ENCODE peak calls at places on chromosomes 13 and 19, in ten cellular contexts. One of them, this sample, is unnamed. For H3K27me3, the result is how much of the 10 kb centered on the place peaks cover.

GRCh38 chr13:65461590-65461989 is 1768.5 kb downstream of the PCDH9 start:
- DNase-seq in vagina: no peak
- DNase-seq in CD8-positive, alpha-beta T cell: no peak
- DNase-seq in mesenchymal stem cell: peak
- DNase-seq in ascending aorta: no peak
- DNase-seq in upper lobe of right lung: no peak
- DNase-seq in right atrium auricular region: no peak
- DNase-seq in HAP-1: no peak
- DNase-seq in heart right ventricle: no peak
- DNase-seq in mammary epithelial cell: no peak
- DNase-seq in this sample: no peak

GRCh38 chr13:25963681-25964080 is 88.1 kb downstream of the SHISA2 start:
- DNase-seq in vagina: no peak
- DNase-seq in CD8-positive, alpha-beta T cell: no peak
- DNase-seq in mesenchymal stem cell: peak
- DNase-seq in ascending aorta: no peak
- DNase-seq in upper lobe of right lung: no peak
- DNase-seq in right atrium auricular region: no peak
- DNase-seq in HAP-1: peak
- DNase-seq in heart right ventricle: no peak
- DNase-seq in mammary epithelial cell: peak
- DNase-seq in this sample: no peak

GRCh38 chr13:73000027-73000674 is 58.7 kb upstream of the KLF5 start:
- DNase-seq in vagina: no peak
- DNase-seq in CD8-positive, alpha-beta T cell: no peak
- DNase-seq in mesenchymal stem cell: peak
- DNase-seq in ascending aorta: no peak
- DNase-seq in upper lobe of right lung: no peak
- DNase-seq in right atrium auricular region: no peak
- DNase-seq in HAP-1: peak
- DNase-seq in heart right ventricle: no peak
- DNase-seq in mammary epithelial cell: peak
- DNase-seq in this sample: no peak

GRCh38 chr13:50209646-50210045 is 194.4 kb downstream of the KCNRG start:
- DNase-seq in vagina: no peak
- DNase-seq in CD8-positive, alpha-beta T cell: no peak
- DNase-seq in mesenchymal stem cell: peak
- DNase-seq in ascending aorta: no peak
- DNase-seq in upper lobe of right lung: no peak
- DNase-seq in right atrium auricular region: no peak
- DNase-seq in HAP-1: no peak
- DNase-seq in heart right ventricle: no peak
- DNase-seq in mammary epithelial cell: no peak
- DNase-seq in this sample: no peak

GRCh38 chr19:18543814-18544475 is 572 bp upstream of the FKBP8 start:
- DNase-seq in vagina: no peak
- DNase-seq in CD8-positive, alpha-beta T cell: peak
- DNase-seq in mesenchymal stem cell: peak
- DNase-seq in ascending aorta: peak
- DNase-seq in upper lobe of right lung: peak
- DNase-seq in right atrium auricular region: peak
- DNase-seq in HAP-1: peak
- DNase-seq in heart right ventricle: peak
- DNase-seq in mammary epithelial cell: peak
- DNase-seq in this sample: peak

GRCh38 chr13:100409132-100409531 is 179.5 kb downstream of the GGACT start:
- DNase-seq in vagina: no peak
- DNase-seq in CD8-positive, alpha-beta T cell: no peak
- DNase-seq in mesenchymal stem cell: peak
- DNase-seq in ascending aorta: no peak
- DNase-seq in upper lobe of right lung: no peak
- DNase-seq in right atrium auricular region: no peak
- DNase-seq in HAP-1: no peak
- DNase-seq in heart right ventricle: no peak
- DNase-seq in mammary epithelial cell: peak
- DNase-seq in this sample: no peak

GRCh38 chr19:48250290-48251025 is 5.3 kb downstream of the CARD8 start:
- DNase-seq in vagina: no peak
- DNase-seq in CD8-positive, alpha-beta T cell: no peak
- DNase-seq in mesenchymal stem cell: no peak
- DNase-seq in ascending aorta: no peak
- DNase-seq in upper lobe of right lung: no peak
- DNase-seq in right atrium auricular region: no peak
- DNase-seq in HAP-1: no peak
- DNase-seq in heart right ventricle: no peak
- DNase-seq in mammary epithelial cell: no peak
- DNase-seq in this sample: no peak

GRCh38 chr13:44726214-44726613 is 150.1 kb upstream of the TSC22D1 start:
- DNase-seq in vagina: no peak
- DNase-seq in CD8-positive, alpha-beta T cell: no peak
- DNase-seq in mesenchymal stem cell: peak
- DNase-seq in ascending aorta: no peak
- DNase-seq in upper lobe of right lung: no peak
- DNase-seq in right atrium auricular region: no peak
- DNase-seq in HAP-1: no peak
- DNase-seq in heart right ventricle: no peak
- DNase-seq in mammary epithelial cell: peak
- DNase-seq in this sample: no peak

GRCh38 chr13:111005364-111005763 is 90.5 kb upstream of the ANKRD10 start:
- DNase-seq in vagina: no peak
- DNase-seq in CD8-positive, alpha-beta T cell: no peak
- DNase-seq in mesenchymal stem cell: peak
- DNase-seq in ascending aorta: no peak
- DNase-seq in upper lobe of right lung: no peak
- DNase-seq in right atrium auricular region: no peak
- DNase-seq in HAP-1: no peak
- DNase-seq in heart right ventricle: no peak
- DNase-seq in mammary epithelial cell: no peak
- DNase-seq in this sample: no peak

GRCh38 chr19:1782501-1782900 is 29.2 kb downstream of the ONECUT3 start:
- DNase-seq in vagina: no peak
- DNase-seq in CD8-positive, alpha-beta T cell: no peak
- DNase-seq in mesenchymal stem cell: no peak
- DNase-seq in ascending aorta: no peak
- DNase-seq in upper lobe of right lung: no peak
- DNase-seq in right atrium auricular region: no peak
- DNase-seq in HAP-1: no peak
- DNase-seq in heart right ventricle: no peak
- DNase-seq in mammary epithelial cell: no peak
- DNase-seq in this sample: no peak
- H3K27me3 ChIP-seq in vagina: under half
- H3K27me3 ChIP-seq in CD8-positive, alpha-beta T cell: under half
- H3K27me3 ChIP-seq in mesenchymal stem cell: half or more
- H3K27me3 ChIP-seq in ascending aorta: under half
- H3K27me3 ChIP-seq in upper lobe of right lung: half or more
- H3K27me3 ChIP-seq in right atrium auricular region: under half
- H3K27me3 ChIP-seq in HAP-1: under half
- H3K27me3 ChIP-seq in heart right ventricle: under half
- H3K27me3 ChIP-seq in mammary epithelial cell: under half
- H3K27me3 ChIP-seq in this sample: half or more

DNA sequence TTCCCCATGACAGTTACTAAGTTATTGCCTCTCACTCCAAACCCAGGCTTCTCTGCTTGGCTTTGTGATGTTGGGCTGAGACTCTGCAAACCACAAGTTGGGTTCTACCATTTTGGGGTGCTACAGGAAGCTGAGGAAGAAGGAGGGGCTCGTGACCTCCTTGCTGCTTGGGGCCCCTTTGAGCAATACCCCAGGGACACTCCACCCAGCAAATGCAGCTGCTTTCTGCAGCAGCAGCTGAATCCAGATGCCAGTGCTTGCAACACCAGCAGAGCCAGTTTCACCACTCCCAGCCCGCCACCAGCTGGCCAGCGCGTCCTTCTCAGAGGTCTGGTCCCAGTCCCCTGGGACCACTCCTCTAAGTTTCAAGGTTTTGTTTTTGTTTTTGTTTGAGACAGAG is 22.0 kb upstream of the UBAC2 start:
- DNase-seq in vagina: peak
- DNase-seq in CD8-positive, alpha-beta T cell: no peak
- DNase-seq in mesenchymal stem cell: peak
- DNase-seq in ascending aorta: no peak
- DNase-seq in upper lobe of right lung: no peak
- DNase-seq in right atrium auricular region: no peak
- DNase-seq in HAP-1: no peak
- DNase-seq in heart right ventricle: no peak
- DNase-seq in mammary epithelial cell: no peak
- DNase-seq in this sample: no peak
- H3K4me3 ChIP-seq in vagina: no peak
- H3K4me3 ChIP-seq in CD8-positive, alpha-beta T cell: peak
- H3K4me3 ChIP-seq in mesenchymal stem cell: no peak
- H3K4me3 ChIP-seq in ascending aorta: no peak
- H3K4me3 ChIP-seq in upper lobe of right lung: no peak
- H3K4me3 ChIP-seq in right atrium auricular region: no peak
- H3K4me3 ChIP-seq in HAP-1: no peak
- H3K4me3 ChIP-seq in heart right ventricle: no peak
- H3K4me3 ChIP-seq in mammary epithelial cell: no peak
- H3K4me3 ChIP-seq in this sample: no peak

GRCh38 chr19:46492841-46493235 is 2.8 kb downstream of the PNMA8B start:
- DNase-seq in vagina: no peak
- DNase-seq in CD8-positive, alpha-beta T cell: no peak
- DNase-seq in mesenchymal stem cell: no peak
- DNase-seq in ascending aorta: no peak
- DNase-seq in upper lobe of right lung: no peak
- DNase-seq in right atrium auricular region: no peak
- DNase-seq in HAP-1: no peak
- DNase-seq in heart right ventricle: no peak
- DNase-seq in mammary epithelial cell: no peak
- DNase-seq in this sample: no peak

GRCh38 chr19:46495789-46496099 is at the start of gene PNMA8B:
- DNase-seq in vagina: no peak
- DNase-seq in CD8-positive, alpha-beta T cell: no peak
- DNase-seq in mesenchymal stem cell: peak
- DNase-seq in ascending aorta: no peak
- DNase-seq in upper lobe of right lung: peak
- DNase-seq in right atrium auricular region: no peak
- DNase-seq in HAP-1: no peak
- DNase-seq in heart right ventricle: peak
- DNase-seq in mammary epithelial cell: peak
- DNase-seq in this sample: peak

GRCh38 chr19:46494115-46494935 is 1.3 kb downstream of the PNMA8B start:
- DNase-seq in vagina: no peak
- DNase-seq in CD8-positive, alpha-beta T cell: no peak
- DNase-seq in mesenchymal stem cell: no peak
- DNase-seq in ascending aorta: no peak
- DNase-seq in upper lobe of right lung: no peak
- DNase-seq in right atrium auricular region: no peak
- DNase-seq in HAP-1: no peak
- DNase-seq in heart right ventricle: no peak
- DNase-seq in mammary epithelial cell: no peak
- DNase-seq in this sample: no peak

GRCh38 chr19:46493236-46494114 is 2.2 kb downstream of the PNMA8B start:
- DNase-seq in vagina: no peak
- DNase-seq in CD8-positive, alpha-beta T cell: no peak
- DNase-seq in mesenchymal stem cell: no peak
- DNase-seq in ascending aorta: no peak
- DNase-seq in upper lobe of right lung: peak
- DNase-seq in right atrium auricular region: no peak
- DNase-seq in HAP-1: no peak
- DNase-seq in heart right ventricle: no peak
- DNase-seq in mammary epithelial cell: no peak
- DNase-seq in this sample: peak

GRCh38 chr19:46494936-46495788 is 505 bp downstream of the PNMA8B start:
- DNase-seq in vagina: no peak
- DNase-seq in CD8-positive, alpha-beta T cell: no peak
- DNase-seq in mesenchymal stem cell: no peak
- DNase-seq in ascending aorta: no peak
- DNase-seq in upper lobe of right lung: no peak
- DNase-seq in right atrium auricular region: no peak
- DNase-seq in HAP-1: no peak
- DNase-seq in heart right ventricle: no peak
- DNase-seq in mammary epithelial cell: no peak
- DNase-seq in this sample: no peak
- H3K27me3 ChIP-seq in vagina: under half
- H3K27me3 ChIP-seq in CD8-positive, alpha-beta T cell: under half
- H3K27me3 ChIP-seq in mesenchymal stem cell: under half
- H3K27me3 ChIP-seq in ascending aorta: under half
- H3K27me3 ChIP-seq in upper lobe of right lung: under half
- H3K27me3 ChIP-seq in right atrium auricular region: under half
- H3K27me3 ChIP-seq in HAP-1: under half
- H3K27me3 ChIP-seq in heart right ventricle: under half
- H3K27me3 ChIP-seq in mammary epithelial cell: under half
- H3K27me3 ChIP-seq in this sample: half or more

GRCh38 chr19:39595950-39596349 is 6.4 kb upstream of the LGALS13 start:
- DNase-seq in vagina: no peak
- DNase-seq in CD8-positive, alpha-beta T cell: no peak
- DNase-seq in mesenchymal stem cell: no peak
- DNase-seq in ascending aorta: no peak
- DNase-seq in upper lobe of right lung: no peak
- DNase-seq in right atrium auricular region: no peak
- DNase-seq in HAP-1: no peak
- DNase-seq in heart right ventricle: no peak
- DNase-seq in mammary epithelial cell: no peak
- DNase-seq in this sample: no peak

GRCh38 chr19:39596911-39597310 is 5.4 kb upstream of the LGALS13 start:
- DNase-seq in vagina: no peak
- DNase-seq in CD8-positive, alpha-beta T cell: no peak
- DNase-seq in mesenchymal stem cell: no peak
- DNase-seq in ascending aorta: no peak
- DNase-seq in upper lobe of right lung: no peak
- DNase-seq in right atrium auricular region: no peak
- DNase-seq in HAP-1: no peak
- DNase-seq in heart right ventricle: no peak
- DNase-seq in mammary epithelial cell: no peak
- DNase-seq in this sample: no peak

GRCh38 chr19:39588066-39588465 is 14.3 kb upstream of the LGALS13 start:
- DNase-seq in vagina: no peak
- DNase-seq in CD8-positive, alpha-beta T cell: no peak
- DNase-seq in mesenchymal stem cell: no peak
- DNase-seq in ascending aorta: no peak
- DNase-seq in upper lobe of right lung: no peak
- DNase-seq in right atrium auricular region: no peak
- DNase-seq in HAP-1: no peak
- DNase-seq in heart right ventricle: no peak
- DNase-seq in mammary epithelial cell: peak
- DNase-seq in this sample: no peak

GRCh38 chr19:39590265-39590664 is 12.1 kb upstream of the LGALS13 start:
- DNase-seq in vagina: no peak
- DNase-seq in CD8-positive, alpha-beta T cell: no peak
- DNase-seq in mesenchymal stem cell: no peak
- DNase-seq in ascending aorta: no peak
- DNase-seq in upper lobe of right lung: no peak
- DNase-seq in right atrium auricular region: no peak
- DNase-seq in HAP-1: no peak
- DNase-seq in heart right ventricle: no peak
- DNase-seq in mammary epithelial cell: no peak
- DNase-seq in this sample: no peak

DNA sequence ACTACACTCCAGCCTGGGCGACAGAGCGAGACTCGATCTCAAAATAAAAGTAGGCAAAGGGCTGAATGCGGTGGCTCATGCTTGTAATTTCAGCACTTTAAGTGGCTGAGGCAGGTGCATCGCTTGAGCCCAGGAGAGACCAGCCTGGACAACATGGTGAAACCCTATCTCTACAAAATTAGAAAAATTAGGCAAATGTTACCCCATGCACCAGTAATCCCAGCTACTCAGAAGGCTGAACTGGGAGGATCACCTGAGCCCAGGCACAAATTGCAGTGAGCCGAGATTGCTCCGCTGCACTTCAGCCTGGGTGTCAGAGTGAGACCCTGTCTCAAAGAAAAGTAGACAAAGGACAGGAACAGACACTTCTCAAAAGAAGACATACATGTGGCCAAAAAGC is 9.9 kb upstream of the LGALS13 start:
- DNase-seq in vagina: no peak
- DNase-seq in CD8-positive, alpha-beta T cell: no peak
- DNase-seq in mesenchymal stem cell: no peak
- DNase-seq in ascending aorta: no peak
- DNase-seq in upper lobe of right lung: no peak
- DNase-seq in right atrium auricular region: no peak
- DNase-seq in HAP-1: no peak
- DNase-seq in heart right ventricle: no peak
- DNase-seq in mammary epithelial cell: no peak
- DNase-seq in this sample: no peak
- H3K4me3 ChIP-seq in vagina: no peak
- H3K4me3 ChIP-seq in CD8-positive, alpha-beta T cell: no peak
- H3K4me3 ChIP-seq in mesenchymal stem cell: no peak
- H3K4me3 ChIP-seq in ascending aorta: no peak
- H3K4me3 ChIP-seq in upper lobe of right lung: no peak
- H3K4me3 ChIP-seq in right atrium auricular region: no peak
- H3K4me3 ChIP-seq in HAP-1: no peak
- H3K4me3 ChIP-seq in heart right ventricle: no peak
- H3K4me3 ChIP-seq in mammary epithelial cell: no peak
- H3K4me3 ChIP-seq in this sample: no peak

This sample was measured in lower lobe of right lung.